ENCODE peak calls at places on chromosomes 2 and 18, in ten cellular contexts. Z, Q, R, Y, J, T, L, X, I and U are unnamed samples.

GRCh38 chr2:105379741-105380186 is 19.1 kb downstream of the FHL2 start:
- DNase-seq in Z (no peak), Q (no peak), R (no peak), Y (no peak), J (no peak), T (no peak), L (no peak), X (no peak), I (no peak), U (no peak)

GRCh38 chr18:45654677-45655076 is 39.4 kb downstream of the SLC14A2 start:
- DNase-seq in Z (no peak), Q (no peak), R (no peak), Y (no peak), J (no peak), T (no peak), L (no peak), X (no peak), I (no peak), U (no peak)

GRCh38 chr18:6729247-6730091 is at the start of gene ARHGAP28:
- DNase-seq in Z (peak), Q (peak), R (peak), Y (peak), J (peak), T (peak), L (no peak), X (peak), I (peak), U (peak)

GRCh38 chr2:98824256-98825042 is 93.5 kb upstream of the MGAT4A start:
- DNase-seq in Z (no peak), Q (no peak), R (no peak), Y (no peak), J (no peak), T (no peak), L (no peak), X (no peak), I (no peak), U (no peak)

GRCh38 chr2:138699421-138699820 is 80.8 kb downstream of the NXPH2 start:
- DNase-seq in Z (no peak), Q (no peak), R (no peak), Y (no peak), J (no peak), T (no peak), L (no peak), X (no peak), I (no peak), U (no peak)

GRCh38 chr2:86193901-86194567 is 1.2 kb downstream of the IMMT start:
- DNase-seq in Z (no peak), Q (no peak), R (no peak), Y (no peak), J (no peak), T (no peak), L (no peak), X (no peak), I (no peak), U (no peak)

GRCh38 chr2:52794611-52795010 is 973.0 kb upstream of the CHAC2 start:
- DNase-seq in Z (no peak), Q (no peak), R (no peak), Y (no peak), J (no peak), T (no peak), L (no peak), X (no peak), I (no peak), U (no peak)

GRCh38 chr2:70994055-70994444 is 623 bp downstream of the TEX261 start:
- DNase-seq in Z (peak), Q (no peak), R (peak), Y (no peak), J (no peak), T (no peak), L (no peak), X (no peak), I (no peak), U (no peak)

GRCh38 chr18:10320201-10320600 is 134.2 kb upstream of the APCDD1 start:
- DNase-seq in Z (no peak), Q (no peak), R (no peak), Y (no peak), J (no peak), T (no peak), L (no peak), X (no peak), I (no peak), U (no peak)

GRCh38 chr2:218508299-218508698 is 59.9 kb downstream of the USP37 start:
- DNase-seq in Z (no peak), Q (no peak), R (no peak), Y (no peak), J (no peak), T (no peak), L (no peak), X (no peak), I (no peak), U (no peak)

GRCh38 chr2:132416080-132416911 is at the start of gene GPR39:
- DNase-seq in Z (peak), Q (peak), R (peak), Y (peak), J (peak), T (peak), L (no peak), X (no peak), I (peak), U (peak)

GRCh38 chr2:177124371-177124770 is 88.2 kb upstream of the HNRNPA3 start:
- DNase-seq in Z (no peak), Q (no peak), R (peak), Y (no peak), J (no peak), T (no peak), L (no peak), X (no peak), I (no peak), U (no peak)

GRCh38 chr18:74476154-74476553 is 19.0 kb upstream of the DIPK1C start:
- DNase-seq in Z (peak), Q (no peak), R (peak), Y (peak), J (peak), T (no peak), L (no peak), X (peak), I (no peak), U (peak)